ENCODE peak calls at places on chromosome 5, in four cellular contexts. J, H, Z and Q are unnamed samples.

GRCh38 chr5:137144656-137145055 is 354.5 kb downstream of the SPOCK1 start:
- DNase-seq in J (no peak), H (no peak), Z (no peak), Q (no peak)

GRCh38 chr5:160511280-160511929 is 89.8 kb downstream of the PTTG1 start:
- DNase-seq in Z (no peak), J (no peak), H (no peak), Q (no peak)

GRCh38 chr5:83009408-83009807 is 67.8 kb downstream of the TMEM167A start:
- DNase-seq in H (no peak), Z (no peak), J (no peak), Q (no peak)

GRCh38 chr5:175572922-175573321 is 84.9 kb upstream of the HRH2 start:
- DNase-seq in Z (no peak), H (no peak), J (no peak), Q (peak)

GRCh38 chr5:16693879-16694278 is 77.1 kb upstream of the RETREG1 start:
- DNase-seq in H (no peak), Z (no peak), J (no peak), Q (no peak)

GRCh38 chr5:30392897-30393296 is 800.6 kb upstream of the CDH6 start:
- DNase-seq in H (no peak), J (no peak), Z (no peak), Q (peak)

GRCh38 chr5:175235251-175235963 is 208.6 kb downstream of the DRD1 start:
- DNase-seq in Z (no peak), H (no peak), J (no peak), Q (peak)

GRCh38 chr5:1068204-1068894 is 43.5 kb downstream of the SLC12A7 start:
- DNase-seq in Z (no peak), H (no peak), J (no peak), Q (no peak)

GRCh38 chr5:5217371-5217770 is 77.2 kb downstream of the ADAMTS16 start:
- DNase-seq in J (no peak), H (no peak), Z (no peak), Q (no peak)

GRCh38 chr5:122586351-122586750 is 188.5 kb upstream of the SNX2 start:
- DNase-seq in J (no peak), H (no peak), Z (no peak), Q (no peak)

GRCh38 chr5:139458580-139459407 is 3.7 kb downstream of the ECSCR start:
- DNase-seq in Z (no peak), H (no peak), J (no peak), Q (no peak)
- H3K4me3 ChIP-seq in Z (no peak), H (no peak), J (no peak), Q (no peak)

DNA sequence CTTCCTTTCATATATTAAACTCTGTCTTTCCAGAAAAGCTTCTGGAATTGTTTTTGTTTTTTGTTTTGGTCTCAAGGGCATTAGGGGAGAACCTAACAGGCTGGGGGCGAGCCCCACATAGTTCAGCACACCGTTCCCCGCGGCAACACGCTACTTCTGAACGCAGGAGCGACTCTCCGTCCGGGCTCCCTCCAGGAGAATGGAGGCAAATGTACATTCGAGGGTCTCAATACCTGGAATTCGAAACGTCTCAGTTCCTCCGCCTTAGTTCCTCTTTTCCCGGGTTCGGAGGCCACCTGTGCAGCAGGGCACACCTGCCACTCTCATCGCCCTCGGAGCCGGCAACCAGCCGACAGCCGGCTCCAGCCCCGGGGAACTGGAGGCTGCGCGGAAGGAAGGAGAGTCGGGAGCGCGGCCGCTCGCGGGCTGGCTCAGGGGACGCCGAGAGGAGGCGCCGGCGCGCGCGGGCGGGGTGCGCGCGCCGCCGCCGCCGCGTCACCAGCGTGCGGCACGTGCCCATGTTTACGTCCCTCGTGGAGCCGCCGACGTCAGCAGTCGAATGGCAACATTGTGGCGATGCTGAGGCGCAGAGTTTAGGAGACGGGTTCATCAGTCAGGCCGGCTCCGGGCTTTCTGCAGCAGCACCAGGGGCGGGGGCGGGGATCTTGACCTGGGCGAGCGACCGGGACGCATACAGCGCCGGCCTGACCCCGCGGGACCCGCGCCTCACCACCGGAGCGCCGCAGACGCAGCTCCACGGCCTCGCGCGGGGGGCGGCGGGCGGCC is at the start of gene JMY:
- DNase-seq in J (peak), H (peak), Z (peak), Q (peak)
- TF ChIP-seq CTCF in J (peak), H (no peak), Z (no peak), Q (no peak)

DNA sequence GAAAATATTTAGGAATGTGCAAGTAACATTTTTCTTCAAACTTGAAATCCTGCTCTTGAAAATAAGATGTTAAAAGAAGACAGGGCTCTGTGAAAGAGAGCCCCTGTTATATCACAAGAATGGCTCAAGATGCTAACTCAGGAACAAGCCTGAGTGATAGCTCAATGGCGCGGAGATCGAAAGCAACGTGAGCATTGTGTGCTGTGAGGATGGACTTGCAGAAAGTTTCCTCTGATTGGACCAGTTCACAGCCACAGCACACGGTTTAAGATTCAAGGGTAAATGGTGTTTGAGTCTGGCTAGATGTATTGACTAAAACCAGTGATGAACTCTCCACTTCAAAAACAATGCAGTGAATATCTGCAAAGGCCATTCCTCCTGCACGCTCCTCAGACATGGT is 2387.0 kb downstream of the MAT2B start:
- DNase-seq in J (no peak), Z (no peak), H (no peak), Q (no peak)
- H3K4me3 ChIP-seq in J (no peak), Z (no peak), H (no peak), Q (no peak)

DNA sequence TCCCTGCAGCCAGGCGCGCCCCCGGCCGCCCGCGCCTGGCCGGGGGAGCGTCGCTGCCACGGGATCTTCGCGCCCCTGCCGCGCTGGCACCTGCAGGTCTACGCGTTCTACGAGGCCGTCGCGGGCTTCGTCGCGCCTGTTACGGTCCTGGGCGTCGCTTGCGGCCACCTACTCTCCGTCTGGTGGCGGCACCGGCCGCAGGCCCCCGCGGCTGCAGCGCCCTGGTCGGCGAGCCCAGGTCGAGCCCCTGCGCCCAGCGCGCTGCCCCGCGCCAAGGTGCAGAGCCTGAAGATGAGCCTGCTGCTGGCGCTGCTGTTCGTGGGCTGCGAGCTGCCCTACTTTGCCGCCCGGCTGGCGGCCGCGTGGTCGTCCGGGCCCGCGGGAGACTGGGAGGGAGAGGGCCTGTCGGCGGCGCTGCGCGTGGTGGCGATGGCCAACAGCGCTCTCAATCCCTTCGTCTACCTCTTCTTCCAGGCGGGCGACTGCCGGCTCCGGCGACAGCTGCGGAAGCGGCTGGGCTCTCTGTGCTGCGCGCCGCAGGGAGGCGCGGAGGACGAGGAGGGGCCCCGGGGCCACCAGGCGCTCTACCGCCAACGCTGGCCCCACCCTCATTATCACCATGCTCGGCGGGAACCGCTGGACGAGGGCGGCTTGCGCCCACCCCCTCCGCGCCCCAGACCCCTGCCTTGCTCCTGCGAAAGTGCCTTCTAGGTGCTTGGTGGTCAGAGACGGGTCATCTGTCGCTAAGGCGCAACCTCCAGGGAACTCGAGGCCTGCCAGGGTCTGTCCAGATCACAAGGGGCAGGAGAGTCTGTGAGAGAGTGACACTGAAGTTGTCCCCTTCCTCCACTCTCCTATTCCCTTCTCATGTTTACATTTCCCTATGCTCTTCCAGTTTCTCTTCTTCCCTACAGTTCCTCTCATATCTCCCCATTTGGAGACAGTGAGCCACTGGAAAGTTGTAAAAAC is 1.3 kb downstream of the GPR150 start:
- DNase-seq in J (no peak), Z (peak), H (no peak), Q (peak)
- TF ChIP-seq CTCF in J (no peak), Z (no peak), H (no peak), Q (peak)